ENCODE peak calls at places on chromosomes 13 and 19, in eight cellular contexts. I, P, Z, Y, H, K, J and E are unnamed samples. For H3K9me3, the result is how much of the 10 kb centered on the place peaks cover.

GRCh38 chr19:35265126-35265995 is 3.4 kb upstream of the USF2 start:
- DNase-seq in I (peak), P (peak), Z (no peak), Y (peak), H (no peak), K (peak), J (no peak), E (peak)

GRCh38 chr19:49557641-49558325 is 22.6 kb downstream of the NOSIP start:
- DNase-seq in I (no peak), P (peak), Z (no peak), Y (no peak), H (no peak), K (no peak), J (no peak), E (no peak)

GRCh38 chr19:18948976-18949356 is 7.9 kb upstream of the HOMER3 start:
- DNase-seq in I (no peak), P (peak), Z (no peak), Y (no peak), H (no peak), K (no peak), J (no peak), E (no peak)

GRCh38 chr19:2223959-2224358 is 12.2 kb downstream of the PLEKHJ1 start:
- DNase-seq in I (no peak), P (no peak), Z (no peak), Y (no peak), H (no peak), K (no peak), J (no peak), E (no peak)

GRCh38 chr19:47757617-47758432 is 12.5 kb downstream of the NOP53 start:
- DNase-seq in I (no peak), P (peak), Z (no peak), Y (peak), H (no peak), K (no peak), J (no peak), E (no peak)

GRCh38 chr13:43244482-43244881 is 221.1 kb downstream of the DNAJC15 start:
- DNase-seq in I (no peak), P (no peak), Z (no peak), Y (no peak), H (no peak), K (no peak), J (no peak), E (no peak)

GRCh38 chr13:50581586-50582196 is 261.8 kb downstream of the DLEU7 start:
- DNase-seq in I (no peak), P (no peak), Z (no peak), Y (no peak), H (no peak), K (no peak), J (no peak), E (no peak)

GRCh38 chr13:30158774-30159445 is 148.4 kb downstream of the KATNAL1 start:
- DNase-seq in I (peak), P (peak), Z (peak), Y (no peak), H (no peak), K (peak), J (peak), E (no peak)

GRCh38 chr13:53238241-53238640 is 209.6 kb downstream of the OLFM4 start:
- DNase-seq in I (no peak), P (no peak), Z (no peak), Y (no peak), H (no peak), K (no peak), J (no peak), E (no peak)

DNA sequence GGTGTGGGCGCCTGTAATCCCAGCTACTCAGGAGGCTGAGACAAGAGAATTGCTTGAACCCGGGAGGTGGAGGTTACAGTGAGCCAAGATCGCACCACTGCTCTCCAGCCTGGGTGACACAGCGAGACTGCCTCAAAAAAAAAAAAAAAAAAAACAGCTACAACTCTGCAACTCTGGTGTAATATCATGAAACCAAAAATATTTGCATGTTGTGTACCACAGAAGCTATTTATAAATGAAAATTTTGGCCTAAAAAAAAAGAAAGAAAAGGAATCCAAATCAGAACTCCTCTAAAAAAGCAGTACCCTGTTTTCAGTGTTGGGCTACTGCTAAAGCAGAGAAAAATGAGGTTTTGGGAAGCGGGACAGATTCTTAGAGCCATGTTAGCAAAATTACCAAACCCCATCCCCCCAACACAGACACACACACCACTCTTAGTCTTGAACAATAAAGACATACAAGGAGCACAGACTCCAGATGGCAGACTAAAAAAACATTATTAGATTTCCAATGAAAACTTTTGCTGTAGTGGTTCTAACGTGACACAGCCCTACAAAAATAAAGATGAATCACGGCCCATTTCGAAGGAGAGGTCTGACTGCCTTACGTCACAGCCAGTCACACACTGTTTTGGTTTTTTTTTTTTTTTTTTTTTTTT is 51.5 kb downstream of the INSR start:
- DNase-seq in I (no peak), P (peak), Z (peak), Y (no peak), H (no peak), K (peak), J (no peak), E (no peak)
- H3K4me3 ChIP-seq in I (no peak), P (peak), Z (peak), Y (no peak), H (no peak), K (no peak), J (no peak), E (peak)

GRCh38 chr19:54674021-54674617 is 11.3 kb downstream of the LILRB4 start:
- DNase-seq in I (no peak), P (no peak), Z (peak), Y (no peak), H (peak), K (no peak), J (no peak), E (no peak)

GRCh38 chr19:54673222-54673621 is 10.4 kb downstream of the LILRB4 start:
- DNase-seq in I (no peak), P (no peak), Z (no peak), Y (no peak), H (no peak), K (no peak), J (no peak), E (no peak)

GRCh38 chr19:54682306-54682705 is 19.5 kb downstream of the LILRB4 start:
- DNase-seq in I (no peak), P (no peak), Z (no peak), Y (no peak), H (no peak), K (no peak), J (no peak), E (no peak)

DNA sequence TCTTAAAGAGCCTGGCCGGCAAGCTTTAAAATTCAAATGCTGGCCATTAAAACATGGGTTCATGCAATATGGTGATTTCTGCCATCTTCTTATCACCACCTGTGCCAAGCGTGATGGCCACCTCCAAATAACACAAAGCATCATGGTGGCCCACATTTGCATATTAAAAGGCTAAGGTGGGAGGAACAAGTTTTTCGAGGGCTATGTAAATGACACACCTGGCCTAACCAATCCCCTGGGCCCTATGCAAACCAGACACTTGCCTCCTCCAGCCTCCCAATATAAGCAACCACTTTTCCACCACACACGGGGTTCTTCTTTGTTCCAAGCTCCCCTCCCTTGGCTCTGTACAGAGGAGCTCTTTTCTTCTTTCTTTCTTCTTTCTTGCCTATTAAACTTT is 14.4 kb downstream of the LILRB4 start:
- DNase-seq in I (no peak), P (no peak), Z (no peak), Y (no peak), H (no peak), K (no peak), J (no peak), E (no peak)
- H3K9me3 ChIP-seq in I (under half), P (under half), Z (under half), Y (under half), H (under half), K (under half), J (under half), E (under half)

GRCh38 chr19:44752816-44753618 is 4.5 kb downstream of the BCL3 start:
- DNase-seq in I (peak), P (peak), Z (peak), Y (peak), H (peak), K (peak), J (peak), E (peak)

GRCh38 chr19:44753619-44753931 is 5.1 kb downstream of the BCL3 start:
- DNase-seq in I (no peak), P (no peak), Z (no peak), Y (no peak), H (no peak), K (no peak), J (no peak), E (no peak)

GRCh38 chr19:44753932-44754742 is 5.6 kb downstream of the BCL3 start:
- DNase-seq in I (peak), P (peak), Z (peak), Y (peak), H (peak), K (peak), J (peak), E (peak)

GRCh38 chr19:44750713-44751112 is 2.2 kb downstream of the BCL3 start:
- DNase-seq in I (no peak), P (no peak), Z (no peak), Y (no peak), H (no peak), K (no peak), J (no peak), E (no peak)

GRCh38 chr19:44752123-44752815 is 3.8 kb downstream of the BCL3 start:
- DNase-seq in I (no peak), P (no peak), Z (no peak), Y (no peak), H (no peak), K (no peak), J (peak), E (no peak)
- H3K4me3 ChIP-seq in I (peak), P (peak), Z (peak), Y (peak), H (peak), K (no peak), J (peak), E (peak)

GRCh38 chr19:23366437-23366836 is 28.8 kb downstream of the ZNF91 start:
- DNase-seq in I (no peak), P (no peak), Z (no peak), Y (no peak), H (no peak), K (no peak), J (no peak), E (no peak)
- H3K9me3 ChIP-seq in I (half or more), P (under half), Z (half or more), Y (half or more), H (half or more), K (half or more), J (half or more), E (half or more)

GRCh38 chr19:29324717-29325116 is 111.8 kb upstream of the UQCRFS1 start:
- DNase-seq in I (no peak), P (no peak), Z (no peak), Y (no peak), H (no peak), K (no peak), J (no peak), E (no peak)
- H3K4me3 ChIP-seq in I (no peak), P (no peak), Z (no peak), Y (no peak), H (no peak), K (no peak), J (no peak), E (no peak)

DNA sequence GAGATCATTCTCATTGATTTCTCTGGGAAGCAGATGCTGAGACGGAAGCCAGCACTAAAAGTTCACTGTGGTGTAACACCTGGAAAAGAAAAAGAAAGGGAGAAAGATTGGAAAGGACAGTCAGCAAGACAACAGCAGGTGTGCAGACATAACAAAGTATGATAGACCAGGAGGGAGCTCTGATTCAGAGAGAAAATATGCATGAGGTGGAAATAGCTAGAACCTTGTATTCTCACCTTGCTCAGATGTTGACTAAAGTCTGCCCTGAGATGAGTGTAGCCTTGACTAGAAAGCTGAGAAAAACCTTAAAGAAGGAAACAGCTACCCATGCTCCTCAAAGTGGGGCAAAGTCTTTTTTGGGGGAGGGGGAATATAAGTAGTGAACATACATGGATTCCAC is 1711.8 kb downstream of the EFNB2 start:
- DNase-seq in I (no peak), P (no peak), Z (no peak), Y (no peak), H (no peak), K (no peak), J (no peak), E (no peak)
- H3K9me3 ChIP-seq in I (under half), P (under half), Z (under half), Y (under half), H (under half), K (under half), J (under half), E (under half)

GRCh38 chr19:10293637-10294367 is 4.0 kb downstream of the ICAM5 start:
- DNase-seq in I (no peak), P (peak), Z (no peak), Y (no peak), H (no peak), K (no peak), J (no peak), E (no peak)

GRCh38 chr19:10294368-10294697 is 4.6 kb downstream of the ICAM5 start:
- DNase-seq in I (no peak), P (peak), Z (no peak), Y (peak), H (no peak), K (no peak), J (no peak), E (no peak)

GRCh38 chr19:10291554-10292205 is 1.9 kb downstream of the ICAM5 start:
- DNase-seq in I (no peak), P (peak), Z (peak), Y (no peak), H (no peak), K (no peak), J (no peak), E (no peak)

GRCh38 chr19:10292206-10292788 is 2.5 kb downstream of the ICAM5 start:
- DNase-seq in I (peak), P (peak), Z (peak), Y (peak), H (no peak), K (peak), J (peak), E (peak)

DNA sequence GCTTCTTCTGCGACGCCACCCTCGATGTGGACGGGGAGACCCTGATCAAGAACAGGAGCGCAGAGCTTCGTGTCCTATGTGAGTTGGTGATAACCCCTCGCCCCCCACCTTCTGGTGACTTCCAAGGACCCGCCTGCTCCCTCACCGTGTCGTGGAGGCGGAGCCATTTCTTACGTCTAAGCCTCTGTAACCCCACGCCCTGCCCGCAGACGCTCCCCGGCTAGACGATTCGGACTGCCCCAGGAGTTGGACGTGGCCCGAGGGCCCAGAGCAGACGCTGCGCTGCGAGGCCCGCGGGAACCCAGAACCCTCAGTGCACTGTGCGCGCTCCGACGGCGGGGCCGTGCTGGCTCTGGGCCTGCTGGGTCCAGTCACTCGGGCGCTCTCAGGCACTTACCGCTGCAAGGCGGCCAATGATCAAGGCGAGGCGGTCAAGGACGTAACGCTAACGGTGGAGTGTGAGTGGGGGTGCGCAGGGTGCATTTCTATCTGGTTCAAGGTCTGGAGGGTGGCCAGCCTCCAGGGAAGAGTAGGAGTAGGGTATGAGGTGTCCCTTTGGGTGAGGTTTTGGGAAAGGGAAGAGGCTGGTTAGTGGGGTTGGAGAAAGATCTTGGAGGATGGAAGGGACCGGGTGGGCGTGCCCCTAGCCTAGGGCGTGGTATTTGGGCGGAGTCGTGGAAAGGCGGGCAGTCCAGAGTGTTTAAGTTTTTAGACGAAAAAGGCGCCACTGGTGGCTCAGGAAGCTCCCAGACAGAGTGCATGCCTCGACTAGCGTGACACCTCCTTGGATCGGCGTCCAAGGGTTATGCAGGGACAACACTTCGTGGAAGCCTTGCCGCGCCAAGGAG is 3.3 kb downstream of the ICAM5 start:
- DNase-seq in I (no peak), P (peak), Z (no peak), Y (peak), H (no peak), K (no peak), J (no peak), E (no peak)
- H3K4me3 ChIP-seq in I (peak), P (peak), Z (no peak), Y (peak), H (no peak), K (no peak), J (no peak), E (peak)

GRCh38 chr19:56617531-56617930 is 22.4 kb downstream of the ZNF71 start:
- DNase-seq in I (no peak), P (no peak), Z (no peak), Y (no peak), H (no peak), K (no peak), J (no peak), E (no peak)

GRCh38 chr19:56619131-56619530 is 23.8 kb upstream of the SMIM17 start:
- DNase-seq in I (no peak), P (no peak), Z (no peak), Y (no peak), H (no peak), K (no peak), J (no peak), E (no peak)

GRCh38 chr19:56625708-56626107 is 17.3 kb upstream of the SMIM17 start:
- DNase-seq in I (no peak), P (no peak), Z (no peak), Y (no peak), H (no peak), K (no peak), J (no peak), E (no peak)

GRCh38 chr19:56622374-56622773 is 20.6 kb upstream of the SMIM17 start:
- DNase-seq in I (no peak), P (no peak), Z (no peak), Y (no peak), H (no peak), K (no peak), J (no peak), E (no peak)

DNA sequence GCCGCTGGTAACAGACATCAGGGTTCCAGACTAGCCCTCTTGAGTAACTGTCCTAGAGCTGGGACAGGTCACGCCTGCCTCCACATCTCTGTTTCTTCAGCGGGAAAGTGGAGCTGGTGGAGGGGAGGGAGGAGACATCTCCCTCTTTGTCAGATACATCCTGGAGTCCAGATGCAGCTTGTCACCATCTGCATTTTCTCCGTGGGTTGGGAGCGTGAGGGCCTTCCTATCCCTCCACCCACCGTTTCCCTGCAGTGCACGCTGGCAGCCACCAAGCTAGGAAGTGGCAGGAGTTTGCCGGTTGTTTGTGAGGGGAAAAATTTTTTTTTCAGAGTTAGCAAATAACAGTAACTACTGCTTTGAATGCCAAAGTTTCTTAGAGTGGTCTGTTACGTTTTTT is 20.0 kb upstream of the SMIM17 start:
- DNase-seq in I (no peak), P (no peak), Z (no peak), Y (no peak), H (no peak), K (no peak), J (no peak), E (no peak)
- H3K9me3 ChIP-seq in I (half or more), P (under half), Z (under half), Y (under half), H (half or more), K (half or more), J (under half), E (under half)

GRCh38 chr13:28199089-28199488 is 60.7 kb downstream of the PAN3 start:
- DNase-seq in I (no peak), P (no peak), Z (no peak), Y (no peak), H (no peak), K (no peak), J (no peak), E (no peak)

GRCh38 chr13:28204690-28205443 is 66.5 kb downstream of the PAN3 start:
- DNase-seq in I (no peak), P (no peak), Z (no peak), Y (no peak), H (no peak), K (no peak), J (no peak), E (no peak)

DNA sequence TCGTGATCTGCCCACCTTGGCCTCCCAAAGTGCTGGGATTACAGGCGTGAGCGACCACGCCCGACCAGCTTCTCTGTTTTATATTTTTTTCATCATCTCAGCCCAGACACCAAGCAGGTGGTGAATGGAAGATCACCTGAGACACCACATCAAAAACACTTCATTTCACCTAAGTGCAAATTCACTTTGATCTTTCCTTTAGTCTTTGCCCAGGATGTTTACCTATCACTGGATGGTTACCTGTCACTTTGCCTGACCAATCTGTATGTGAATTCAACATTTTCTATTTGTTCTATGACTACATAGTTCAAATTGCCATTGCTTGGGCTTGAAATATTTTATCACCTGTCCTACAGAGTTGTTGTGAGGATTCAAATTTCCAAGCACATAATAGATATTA is 65.7 kb downstream of the PAN3 start:
- DNase-seq in I (no peak), P (no peak), Z (no peak), Y (no peak), H (no peak), K (no peak), J (no peak), E (no peak)
- H3K4me3 ChIP-seq in I (no peak), P (no peak), Z (no peak), Y (no peak), H (no peak), K (no peak), J (peak), E (no peak)